ENCODE peak calls at places on chromosome 17, in five cellular contexts. B, D, X, A and V are unnamed samples.
A peak's percentile ranks its signal among the peaks of the same experiment; 100 is the strongest.

GRCh38 chr17:49249292-49249794 is 18.8 kb upstream of the PHOSPHO1 start:
- DNase-seq in B (no peak), D (no peak), X (no peak), A (peak; percentile 79), V (no peak)

GRCh38 chr17:81666342-81667191 is at the start of the genes CCDC137 and OXLD1:
- DNase-seq in B (peak; percentile 80), D (peak; percentile 80), X (peak; percentile 87), A (peak; percentile 98), V (peak; percentile 78)

GRCh38 chr17:27593857-27594255 is 37.1 kb upstream of the LGALS9 start:
- DNase-seq in B (no peak), D (no peak), X (no peak), A (no peak), V (no peak)

GRCh38 chr17:56812971-56813388 is 20.7 kb downstream of the C17orf67 start:
- DNase-seq in B (no peak), D (no peak), X (peak; percentile 92), A (no peak), V (no peak)

GRCh38 chr17:7587420-7587786 is 2.5 kb downstream of the SOX15 start:
- DNase-seq in B (no peak), D (no peak), X (no peak), A (peak; percentile 19), V (no peak)

GRCh38 chr17:51005768-51006167 is 114.9 kb downstream of the SPAG9 start:
- DNase-seq in B (no peak), D (no peak), X (no peak), A (no peak), V (no peak)

GRCh38 chr17:2064980-2065785 is 10.3 kb downstream of the HIC1 start:
- DNase-seq in B (peak; percentile 29), D (no peak), X (no peak), A (peak; percentile 69), V (no peak)

GRCh38 chr17:69375229-69375628 is 39.3 kb upstream of the MAP2K6 start:
- DNase-seq in B (no peak), D (no peak), X (no peak), A (no peak), V (no peak)

GRCh38 chr17:63809970-63810369 is 17.3 kb upstream of the PSMC5 start:
- DNase-seq in B (no peak), D (no peak), X (no peak), A (no peak), V (no peak)

GRCh38 chr17:78252111-78252634 is 20.7 kb downstream of the TMEM235 start:
- DNase-seq in B (no peak), D (no peak), X (no peak), A (no peak), V (no peak)

GRCh38 chr17:21143695-21144094 is 16.9 kb downstream of the DHRS7B start:
- DNase-seq in B (no peak), D (no peak), X (no peak), A (no peak), V (no peak)

GRCh38 chr17:50534222-50534978 is 1.9 kb downstream of the EPN3 start:
- DNase-seq in B (no peak), D (no peak), X (no peak), A (no peak), V (no peak)

GRCh38 chr17:281365-281999 is 71.1 kb downstream of the RPH3AL start:
- DNase-seq in B (no peak), D (no peak), X (no peak), A (peak; percentile 8), V (no peak)

GRCh38 chr17:31672161-31672819 is 186.8 kb downstream of the COPRS start:
- DNase-seq in B (no peak), D (no peak), X (no peak), A (no peak), V (no peak)

GRCh38 chr17:82064433-82065192 is 991 bp downstream of the DUS1L start:
- DNase-seq in B (no peak), D (no peak), X (peak; percentile 22), A (peak; percentile 24), V (no peak)

GRCh38 chr17:42684033-42684625 is 1.8 kb downstream of the CNTNAP1 start:
- DNase-seq in B (no peak), D (no peak), X (no peak), A (no peak), V (no peak)

GRCh38 chr17:65885484-65885883 is 306.4 kb downstream of the CEP112 start:
- DNase-seq in B (no peak), D (no peak), X (no peak), A (no peak), V (no peak)

GRCh38 chr17:46766493-46767491 is 51.7 kb downstream of the WNT3 start:
- DNase-seq in B (no peak), D (no peak), X (no peak), A (no peak), V (no peak)

GRCh38 chr17:77254961-77255741 is 114.4 kb downstream of the SEC14L1 start:
- DNase-seq in B (no peak), D (no peak), X (no peak), A (no peak), V (no peak)

GRCh38 chr17:18041776-18042175 is 2.6 kb downstream of the GID4 start:
- DNase-seq in B (no peak), D (no peak), X (no peak), A (no peak), V (no peak)

GRCh38 chr17:75019710-75020109 is 7.2 kb downstream of the MRPL58 start:
- DNase-seq in B (no peak), D (no peak), X (no peak), A (no peak), V (no peak)

GRCh38 chr17:43328650-43329049 is 70.1 kb upstream of the ARL4D start:
- DNase-seq in B (no peak), D (no peak), X (no peak), A (no peak), V (no peak)

GRCh38 chr17:21249911-21250703 is 3.1 kb downstream of the NATD1 start:
- DNase-seq in B (no peak), D (no peak), X (no peak), A (no peak), V (no peak)